ENCODE peak calls at places on chromosomes 3 and 15, in five cellular contexts. One of them, this sample, is unnamed.

GRCh38 chr3:18580268-18580667 is 155.1 kb upstream of the SATB1 start:
- DNase-seq in suprapubic skin: no peak
- DNase-seq in cardiac fibroblast: no peak
- DNase-seq in tibial nerve: peak
- DNase-seq in astrocyte: no peak
- DNase-seq in this sample: no peak

GRCh38 chr3:58835075-58835474 is 168.5 kb upstream of the FAM3D start:
- DNase-seq in suprapubic skin: no peak
- DNase-seq in cardiac fibroblast: peak
- DNase-seq in tibial nerve: no peak
- DNase-seq in astrocyte: peak
- DNase-seq in this sample: peak

GRCh38 chr3:113409676-113410075 is 31.6 kb downstream of the CFAP44 start:
- DNase-seq in suprapubic skin: no peak
- DNase-seq in cardiac fibroblast: peak
- DNase-seq in tibial nerve: no peak
- DNase-seq in astrocyte: peak
- DNase-seq in this sample: no peak

GRCh38 chr15:41891946-41892345 is 1.9 kb downstream of the SPTBN5 start:
- DNase-seq in suprapubic skin: no peak
- DNase-seq in cardiac fibroblast: no peak
- DNase-seq in tibial nerve: no peak
- DNase-seq in astrocyte: no peak
- DNase-seq in this sample: no peak

GRCh38 chr3:172256101-172256687 is 192.1 kb downstream of the GHSR start:
- DNase-seq in suprapubic skin: no peak
- DNase-seq in cardiac fibroblast: peak
- DNase-seq in tibial nerve: peak
- DNase-seq in astrocyte: peak
- DNase-seq in this sample: peak

GRCh38 chr3:185630182-185630622 is 44.1 kb downstream of the SENP2 start:
- DNase-seq in suprapubic skin: no peak
- DNase-seq in cardiac fibroblast: peak
- DNase-seq in tibial nerve: peak
- DNase-seq in astrocyte: peak
- DNase-seq in this sample: peak

GRCh38 chr3:133991209-133991608 is 38.5 kb downstream of the SLCO2A1 start:
- DNase-seq in suprapubic skin: no peak
- DNase-seq in cardiac fibroblast: peak
- DNase-seq in tibial nerve: no peak
- DNase-seq in astrocyte: no peak
- DNase-seq in this sample: peak

GRCh38 chr3:27125821-27126501 is 243.2 kb downstream of the NEK10 start:
- DNase-seq in suprapubic skin: no peak
- DNase-seq in cardiac fibroblast: no peak
- DNase-seq in tibial nerve: no peak
- DNase-seq in astrocyte: no peak
- DNase-seq in this sample: no peak

GRCh38 chr3:157445897-157446296 is 9.2 kb downstream of the PTX3 start:
- DNase-seq in suprapubic skin: no peak
- DNase-seq in cardiac fibroblast: peak
- DNase-seq in tibial nerve: no peak
- DNase-seq in astrocyte: no peak
- DNase-seq in this sample: peak

GRCh38 chr3:150582620-150583019 is 20.5 kb upstream of the SELENOT start:
- DNase-seq in suprapubic skin: no peak
- DNase-seq in cardiac fibroblast: no peak
- DNase-seq in tibial nerve: no peak
- DNase-seq in astrocyte: no peak
- DNase-seq in this sample: no peak

GRCh38 chr15:73889053-73889452 is 15.7 kb downstream of the TBC1D21 start:
- DNase-seq in suprapubic skin: no peak
- DNase-seq in cardiac fibroblast: no peak
- DNase-seq in tibial nerve: no peak
- DNase-seq in astrocyte: no peak
- DNase-seq in this sample: no peak

GRCh38 chr3:50627407-50628051 is 10.6 kb downstream of the MAPKAPK3 start:
- DNase-seq in suprapubic skin: no peak
- DNase-seq in cardiac fibroblast: peak
- DNase-seq in tibial nerve: no peak
- DNase-seq in astrocyte: peak
- DNase-seq in this sample: peak

GRCh38 chr3:46900007-46900292 is 22.4 kb downstream of the PTH1R start:
- DNase-seq in suprapubic skin: no peak
- DNase-seq in cardiac fibroblast: no peak
- DNase-seq in tibial nerve: no peak
- DNase-seq in astrocyte: no peak
- DNase-seq in this sample: no peak

GRCh38 chr3:32399030-32399620 is 7.5 kb downstream of the CMTM7 start:
- DNase-seq in suprapubic skin: no peak
- DNase-seq in cardiac fibroblast: peak
- DNase-seq in tibial nerve: no peak
- DNase-seq in astrocyte: no peak
- DNase-seq in this sample: peak

GRCh38 chr3:17258823-17259436 is 374.2 kb downstream of the PLCL2 start:
- DNase-seq in suprapubic skin: no peak
- DNase-seq in cardiac fibroblast: peak
- DNase-seq in tibial nerve: peak
- DNase-seq in astrocyte: peak
- DNase-seq in this sample: peak

GRCh38 chr3:11601446-11602241 is 42.1 kb downstream of the VGLL4 start:
- DNase-seq in suprapubic skin: peak
- DNase-seq in cardiac fibroblast: peak
- DNase-seq in tibial nerve: peak
- DNase-seq in astrocyte: peak
- DNase-seq in this sample: peak

GRCh38 chr15:74555192-74555591 is 14.2 kb downstream of the ARID3B start:
- DNase-seq in suprapubic skin: no peak
- DNase-seq in cardiac fibroblast: no peak
- DNase-seq in tibial nerve: no peak
- DNase-seq in astrocyte: no peak
- DNase-seq in this sample: no peak

GRCh38 chr3:147415819-147416218 is 6.7 kb downstream of the ZIC1 start:
- DNase-seq in suprapubic skin: no peak
- DNase-seq in cardiac fibroblast: no peak
- DNase-seq in tibial nerve: no peak
- DNase-seq in astrocyte: no peak
- DNase-seq in this sample: no peak

GRCh38 chr3:117674321-117674720 is 964.7 kb downstream of the TUSC7 start:
- DNase-seq in suprapubic skin: no peak
- DNase-seq in cardiac fibroblast: no peak
- DNase-seq in tibial nerve: no peak
- DNase-seq in astrocyte: peak
- DNase-seq in this sample: no peak

GRCh38 chr3:126352476-126353454 is 4.4 kb downstream of the KLF15 start:
- DNase-seq in suprapubic skin: peak
- DNase-seq in cardiac fibroblast: peak
- DNase-seq in tibial nerve: peak
- DNase-seq in astrocyte: no peak
- DNase-seq in this sample: no peak

GRCh38 chr15:95557226-95558046 is 773.1 kb upstream of the NR2F2 start:
- DNase-seq in suprapubic skin: no peak
- DNase-seq in cardiac fibroblast: peak
- DNase-seq in tibial nerve: peak
- DNase-seq in astrocyte: peak
- DNase-seq in this sample: peak

GRCh38 chr15:51267047-51267713 is 71.2 kb downstream of the CYP19A1 start:
- DNase-seq in suprapubic skin: no peak
- DNase-seq in cardiac fibroblast: no peak
- DNase-seq in tibial nerve: no peak
- DNase-seq in astrocyte: no peak
- DNase-seq in this sample: no peak

GRCh38 chr15:80870893-80871292 is 91.7 kb downstream of the CEMIP start:
- DNase-seq in suprapubic skin: no peak
- DNase-seq in cardiac fibroblast: peak
- DNase-seq in tibial nerve: peak
- DNase-seq in astrocyte: no peak
- DNase-seq in this sample: peak

GRCh38 chr3:179973931-179974361 is 62.8 kb downstream of the PEX5L start:
- DNase-seq in suprapubic skin: no peak
- DNase-seq in cardiac fibroblast: no peak
- DNase-seq in tibial nerve: no peak
- DNase-seq in astrocyte: no peak
- DNase-seq in this sample: no peak

GRCh38 chr3:24316887-24317383 is 177.7 kb downstream of the THRB start:
- DNase-seq in suprapubic skin: no peak
- DNase-seq in cardiac fibroblast: peak
- DNase-seq in tibial nerve: no peak
- DNase-seq in astrocyte: no peak
- DNase-seq in this sample: no peak

GRCh38 chr15:39623550-39623931 is 42.7 kb downstream of the THBS1 start:
- DNase-seq in suprapubic skin: no peak
- DNase-seq in cardiac fibroblast: no peak
- DNase-seq in tibial nerve: no peak
- DNase-seq in astrocyte: no peak
- DNase-seq in this sample: no peak

GRCh38 chr3:44894485-44894884 is 20.1 kb downstream of the TGM4 start:
- DNase-seq in suprapubic skin: no peak
- DNase-seq in cardiac fibroblast: peak
- DNase-seq in tibial nerve: no peak
- DNase-seq in astrocyte: no peak
- DNase-seq in this sample: peak

GRCh38 chr3:14144423-14145075 is 19.7 kb downstream of the TMEM43 start:
- DNase-seq in suprapubic skin: no peak
- DNase-seq in cardiac fibroblast: peak
- DNase-seq in tibial nerve: peak
- DNase-seq in astrocyte: peak
- DNase-seq in this sample: peak

GRCh38 chr3:106068795-106069194 is 200.0 kb upstream of the CBLB start:
- DNase-seq in suprapubic skin: no peak
- DNase-seq in cardiac fibroblast: peak
- DNase-seq in tibial nerve: peak
- DNase-seq in astrocyte: no peak
- DNase-seq in this sample: peak

GRCh38 chr15:42511010-42511396 is 15.6 kb downstream of the SNAP23 start:
- DNase-seq in suprapubic skin: no peak
- DNase-seq in cardiac fibroblast: peak
- DNase-seq in tibial nerve: no peak
- DNase-seq in astrocyte: peak
- DNase-seq in this sample: peak

GRCh38 chr3:61719278-61719977 is 158.1 kb downstream of the PTPRG start:
- DNase-seq in suprapubic skin: no peak
- DNase-seq in cardiac fibroblast: no peak
- DNase-seq in tibial nerve: no peak
- DNase-seq in astrocyte: no peak
- DNase-seq in this sample: no peak

GRCh38 chr3:172514678-172515077 is 8.6 kb downstream of the TNFSF10 start:
- DNase-seq in suprapubic skin: no peak
- DNase-seq in cardiac fibroblast: no peak
- DNase-seq in tibial nerve: no peak
- DNase-seq in astrocyte: no peak
- DNase-seq in this sample: no peak

GRCh38 chr15:25866251-25866650 is 3.1 kb upstream of the ATP10A start:
- DNase-seq in suprapubic skin: no peak
- DNase-seq in cardiac fibroblast: no peak
- DNase-seq in tibial nerve: no peak
- DNase-seq in astrocyte: no peak
- DNase-seq in this sample: no peak

GRCh38 chr15:29566914-29567313 is 255.4 kb downstream of the TJP1 start:
- DNase-seq in suprapubic skin: no peak
- DNase-seq in cardiac fibroblast: no peak
- DNase-seq in tibial nerve: no peak
- DNase-seq in astrocyte: no peak
- DNase-seq in this sample: no peak

GRCh38 chr15:79450648-79451047 is 18.5 kb downstream of the MINAR1 start:
- DNase-seq in suprapubic skin: no peak
- DNase-seq in cardiac fibroblast: no peak
- DNase-seq in tibial nerve: no peak
- DNase-seq in astrocyte: no peak
- DNase-seq in this sample: no peak
- TF ChIP-seq CTCF in suprapubic skin: no peak
- TF ChIP-seq CTCF in cardiac fibroblast: peak
- TF ChIP-seq CTCF in tibial nerve: no peak
- TF ChIP-seq CTCF in astrocyte: peak
- TF ChIP-seq CTCF in this sample: peak

GRCh38 chr3:101556064-101556463 is 5.6 kb upstream of the TRMT10C start:
- DNase-seq in suprapubic skin: no peak
- DNase-seq in cardiac fibroblast: no peak
- DNase-seq in tibial nerve: no peak
- DNase-seq in astrocyte: no peak
- DNase-seq in this sample: no peak

GRCh38 chr3:101567528-101568317 is 6.1 kb downstream of the TRMT10C start:
- DNase-seq in suprapubic skin: no peak
- DNase-seq in cardiac fibroblast: no peak
- DNase-seq in tibial nerve: no peak
- DNase-seq in astrocyte: peak
- DNase-seq in this sample: no peak

GRCh38 chr3:101561630-101562328 is at the start of gene TRMT10C:
- DNase-seq in suprapubic skin: peak
- DNase-seq in cardiac fibroblast: peak
- DNase-seq in tibial nerve: peak
- DNase-seq in astrocyte: peak
- DNase-seq in this sample: peak
- TF ChIP-seq CTCF in suprapubic skin: no peak
- TF ChIP-seq CTCF in cardiac fibroblast: no peak
- TF ChIP-seq CTCF in tibial nerve: no peak
- TF ChIP-seq CTCF in astrocyte: no peak
- TF ChIP-seq CTCF in this sample: no peak

DNA sequence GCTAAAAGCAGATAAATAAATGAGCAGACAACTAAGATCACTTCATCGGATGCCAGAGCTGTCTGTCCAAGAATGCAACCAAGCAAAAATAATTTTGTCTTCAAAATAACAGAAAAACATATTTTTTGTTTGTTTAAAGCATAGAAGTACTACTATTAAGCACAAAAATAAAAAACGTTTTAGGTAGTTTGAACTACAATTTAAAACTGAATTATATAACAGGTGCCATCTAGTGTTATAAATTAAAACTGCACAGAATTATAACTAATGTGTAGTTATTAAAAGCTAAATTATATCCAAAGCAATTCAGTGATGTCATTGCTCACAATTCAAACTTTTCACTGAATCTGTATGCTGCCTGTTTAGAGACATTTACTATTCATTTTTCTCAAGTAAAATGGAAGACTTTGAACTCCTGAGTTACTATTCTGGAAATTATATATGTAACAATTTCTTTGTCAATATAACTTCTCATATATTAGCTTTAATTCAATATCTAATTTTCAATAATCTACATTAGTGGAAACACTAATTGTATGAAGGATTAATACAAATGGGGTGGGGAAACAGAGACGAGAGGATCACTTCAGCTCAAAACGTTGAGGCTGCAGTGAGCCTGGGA is 29.5 kb downstream of the LINS1 start:
- DNase-seq in suprapubic skin: no peak
- DNase-seq in cardiac fibroblast: peak
- DNase-seq in tibial nerve: no peak
- DNase-seq in astrocyte: no peak
- DNase-seq in this sample: peak
- TF ChIP-seq CTCF in suprapubic skin: peak
- TF ChIP-seq CTCF in cardiac fibroblast: no peak
- TF ChIP-seq CTCF in tibial nerve: peak
- TF ChIP-seq CTCF in astrocyte: peak
- TF ChIP-seq CTCF in this sample: peak

DNA sequence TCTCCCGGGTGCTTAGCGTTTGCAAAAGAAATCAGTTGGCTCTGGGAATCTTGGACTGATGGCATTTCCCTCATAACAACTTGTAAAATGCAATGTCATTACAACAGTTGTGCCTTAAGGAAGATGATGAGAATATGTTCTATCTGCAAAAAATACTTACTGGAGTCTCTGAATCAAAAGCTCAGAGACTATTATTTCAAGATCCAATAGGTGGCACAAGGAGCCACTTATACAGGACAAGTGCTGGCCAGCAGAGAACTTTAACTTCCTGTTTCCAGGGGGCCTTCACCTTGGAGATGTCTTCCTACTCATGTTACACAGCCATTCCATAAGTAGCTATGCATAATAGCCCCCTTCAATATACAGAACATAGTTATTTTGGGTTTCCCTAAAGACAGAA is 8.9 kb upstream of the RPS27L start:
- DNase-seq in suprapubic skin: no peak
- DNase-seq in cardiac fibroblast: peak
- DNase-seq in tibial nerve: no peak
- DNase-seq in astrocyte: no peak
- DNase-seq in this sample: peak
- TF ChIP-seq CTCF in suprapubic skin: no peak
- TF ChIP-seq CTCF in cardiac fibroblast: peak
- TF ChIP-seq CTCF in tibial nerve: no peak
- TF ChIP-seq CTCF in astrocyte: no peak
- TF ChIP-seq CTCF in this sample: peak